ENCODE peak calls at places on chromosomes 11 and 22, in four cellular contexts. One of them, this sample, is unnamed.

GRCh38 chr11:76077575-76078150 is 128.6 kb downstream of the WNT11 start:
- DNase-seq in HepG2: no peak
- DNase-seq in K562: no peak
- DNase-seq in GM12878: no peak
- DNase-seq in this sample: no peak

GRCh38 chr11:563066-563811 is 2.5 kb downstream of the RASSF7 start:
- DNase-seq in K562: no peak
- DNase-seq in HepG2: no peak
- DNase-seq in GM12878: no peak
- DNase-seq in this sample: no peak

GRCh38 chr11:79026803-79027445 is 413.9 kb downstream of the TENM4 start:
- DNase-seq in HepG2: no peak
- DNase-seq in K562: no peak
- DNase-seq in GM12878: no peak
- DNase-seq in this sample: no peak

GRCh38 chr22:34414467-34415440 is 494.5 kb upstream of the LARGE1 start:
- DNase-seq in K562: peak; percentile 11
- DNase-seq in HepG2: peak; percentile 84
- DNase-seq in GM12878: peak; percentile 39
- DNase-seq in this sample: peak; percentile 4

GRCh38 chr11:3022982-3023381 is 30.9 kb upstream of the NAP1L4 start:
- DNase-seq in K562: no peak
- DNase-seq in GM12878: no peak
- DNase-seq in HepG2: no peak
- DNase-seq in this sample: no peak

GRCh38 chr22:27223317-27224177 is 566.2 kb downstream of the MIAT start:
- DNase-seq in HepG2: no peak
- DNase-seq in GM12878: no peak
- DNase-seq in K562: no peak
- DNase-seq in this sample: no peak

GRCh38 chr22:47159592-47159991 is 397.1 kb downstream of the TBC1D22A start:
- DNase-seq in HepG2: no peak
- DNase-seq in GM12878: no peak
- DNase-seq in K562: no peak
- DNase-seq in this sample: no peak

GRCh38 chr22:37270928-37271650 is 11.2 kb upstream of the CYTH4 start:
- DNase-seq in GM12878: no peak
- DNase-seq in HepG2: no peak
- DNase-seq in K562: no peak
- DNase-seq in this sample: no peak

GRCh38 chr11:116930177-116930576 is 92.8 kb upstream of the APOA1 start:
- DNase-seq in HepG2: peak; percentile 21
- DNase-seq in GM12878: no peak
- DNase-seq in K562: no peak
- DNase-seq in this sample: no peak

GRCh38 chr11:128507936-128508335 is 79.4 kb downstream of the ETS1 start:
- DNase-seq in GM12878: no peak
- DNase-seq in K562: no peak
- DNase-seq in HepG2: no peak
- DNase-seq in this sample: no peak

GRCh38 chr11:32511926-32512325 is 71.7 kb upstream of the EIF3M start:
- DNase-seq in K562: no peak
- DNase-seq in HepG2: no peak
- DNase-seq in GM12878: no peak
- DNase-seq in this sample: no peak

GRCh38 chr11:113802621-113803020 is 23.0 kb downstream of the CLDN25 start:
- DNase-seq in GM12878: no peak
- DNase-seq in K562: no peak
- DNase-seq in HepG2: no peak
- DNase-seq in this sample: no peak

GRCh38 chr11:40302669-40303068 is 1156.8 kb downstream of the LRRC4C start:
- DNase-seq in GM12878: no peak
- DNase-seq in HepG2: no peak
- DNase-seq in K562: no peak
- DNase-seq in this sample: no peak

GRCh38 chr11:130514316-130514715 is 65.9 kb downstream of the ADAMTS15 start:
- DNase-seq in HepG2: no peak
- DNase-seq in K562: no peak
- DNase-seq in GM12878: no peak
- DNase-seq in this sample: no peak

GRCh38 chr11:111561801-111562325 is 21.3 kb downstream of the LAYN start:
- DNase-seq in GM12878: no peak
- DNase-seq in K562: no peak
- DNase-seq in HepG2: peak; percentile 63
- DNase-seq in this sample: no peak

GRCh38 chr22:32202539-32203180 is 2.2 kb downstream of the RFPL2 start:
- DNase-seq in K562: peak; percentile 23
- DNase-seq in GM12878: no peak
- DNase-seq in HepG2: peak; percentile 68
- DNase-seq in this sample: peak; percentile 50

GRCh38 chr22:29369460-29369859 is 18.9 kb downstream of the AP1B1 start:
- DNase-seq in K562: peak; percentile 22
- DNase-seq in GM12878: no peak
- DNase-seq in HepG2: no peak
- DNase-seq in this sample: no peak

GRCh38 chr11:20544536-20545237 is 54.7 kb upstream of the SLC6A5 start:
- DNase-seq in GM12878: no peak
- DNase-seq in HepG2: no peak
- DNase-seq in K562: no peak
- DNase-seq in this sample: no peak

GRCh38 chr11:47443028-47443700 is 5.8 kb downstream of the RAPSN start:
- DNase-seq in GM12878: no peak
- DNase-seq in HepG2: no peak
- DNase-seq in K562: peak; percentile 22
- DNase-seq in this sample: no peak

GRCh38 chr22:22773979-22774738 is 113.5 kb upstream of the IGLL5 start:
- DNase-seq in GM12878: no peak
- DNase-seq in HepG2: no peak
- DNase-seq in K562: no peak
- DNase-seq in this sample: no peak

GRCh38 chr11:33000181-33000580 is 15.5 kb upstream of the DEPDC7 start:
- DNase-seq in HepG2: no peak
- DNase-seq in GM12878: no peak
- DNase-seq in K562: no peak
- DNase-seq in this sample: no peak

GRCh38 chr11:97389270-97389669 is 999.5 kb downstream of the JRKL start:
- DNase-seq in GM12878: no peak
- DNase-seq in HepG2: no peak
- DNase-seq in K562: no peak
- DNase-seq in this sample: no peak

GRCh38 chr11:61173456-61173855 is 12.2 kb upstream of the VPS37C start:
- DNase-seq in HepG2: peak; percentile 41
- DNase-seq in K562: peak; percentile 46
- DNase-seq in GM12878: no peak
- DNase-seq in this sample: no peak

GRCh38 chr11:77095551-77096490 is 6.8 kb upstream of the OMP start:
- DNase-seq in GM12878: no peak
- DNase-seq in HepG2: peak; percentile 76
- DNase-seq in K562: no peak
- DNase-seq in this sample: no peak

GRCh38 chr11:87036756-87037449 is 831 bp upstream of the TMEM135 start:
- DNase-seq in GM12878: no peak
- DNase-seq in K562: peak; percentile 46
- DNase-seq in HepG2: peak; percentile 76
- DNase-seq in this sample: no peak

GRCh38 chr22:20530368-20531153 is 23.2 kb downstream of the MED15 start:
- DNase-seq in K562: no peak
- DNase-seq in GM12878: no peak
- DNase-seq in HepG2: no peak
- DNase-seq in this sample: peak; percentile 56

GRCh38 chr11:3091846-3092602 is 34.8 kb upstream of the CARS1 start:
- DNase-seq in GM12878: peak; percentile 19
- DNase-seq in K562: peak; percentile 88
- DNase-seq in HepG2: peak; percentile 56
- DNase-seq in this sample: peak; percentile 67

GRCh38 chr22:47044722-47045545 is 282.5 kb downstream of the TBC1D22A start:
- DNase-seq in HepG2: no peak
- DNase-seq in K562: no peak
- DNase-seq in GM12878: no peak
- DNase-seq in this sample: no peak

GRCh38 chr11:118872403-118872821 is 11.3 kb upstream of the CXCR5 start:
- DNase-seq in HepG2: no peak
- DNase-seq in GM12878: no peak
- DNase-seq in K562: no peak
- DNase-seq in this sample: no peak

GRCh38 chr11:119727523-119728081 is 1.4 kb downstream of the NECTIN1 start:
- DNase-seq in GM12878: no peak
- DNase-seq in K562: peak; percentile 23
- DNase-seq in HepG2: no peak
- DNase-seq in this sample: no peak

GRCh38 chr11:121383726-121384125 is 68.4 kb upstream of the SORL1 start:
- DNase-seq in K562: no peak
- DNase-seq in HepG2: no peak
- DNase-seq in GM12878: no peak
- DNase-seq in this sample: no peak

GRCh38 chr11:119282495-119282894 is 34.4 kb downstream of the MCAM start:
- DNase-seq in GM12878: no peak
- DNase-seq in K562: no peak
- DNase-seq in HepG2: no peak
- DNase-seq in this sample: no peak

GRCh38 chr11:118430956-118431355 is 5.3 kb upstream of the KMT2A start:
- DNase-seq in HepG2: peak; percentile 63
- DNase-seq in K562: no peak
- DNase-seq in GM12878: no peak
- DNase-seq in this sample: no peak

GRCh38 chr22:47297261-47298016 is 535.0 kb downstream of the TBC1D22A start:
- DNase-seq in GM12878: no peak
- DNase-seq in HepG2: no peak
- DNase-seq in K562: no peak
- DNase-seq in this sample: no peak

GRCh38 chr22:28112548-28113043 is 193.5 kb upstream of the PITPNB start:
- DNase-seq in K562: peak; percentile 30
- DNase-seq in HepG2: peak; percentile 25
- DNase-seq in GM12878: no peak
- DNase-seq in this sample: peak; percentile 48

GRCh38 chr11:113506893-113507292 is 31.7 kb upstream of the DRD2 start:
- DNase-seq in HepG2: no peak
- DNase-seq in K562: no peak
- DNase-seq in GM12878: no peak
- DNase-seq in this sample: no peak

GRCh38 chr11:111148953-111149352 is 96.6 kb upstream of the POU2AF2 start:
- DNase-seq in HepG2: no peak
- DNase-seq in K562: no peak
- DNase-seq in GM12878: no peak
- DNase-seq in this sample: no peak

GRCh38 chr11:117979481-117980211 is 6.5 kb upstream of the IL10RA start:
- DNase-seq in K562: peak; percentile 11
- DNase-seq in GM12878: peak; percentile 82
- DNase-seq in HepG2: no peak
- DNase-seq in this sample: no peak

GRCh38 chr22:19289475-19290161 is 1.9 kb downstream of the CLTCL1 start:
- DNase-seq in K562: no peak
- DNase-seq in GM12878: no peak
- DNase-seq in HepG2: no peak
- DNase-seq in this sample: no peak

DNA sequence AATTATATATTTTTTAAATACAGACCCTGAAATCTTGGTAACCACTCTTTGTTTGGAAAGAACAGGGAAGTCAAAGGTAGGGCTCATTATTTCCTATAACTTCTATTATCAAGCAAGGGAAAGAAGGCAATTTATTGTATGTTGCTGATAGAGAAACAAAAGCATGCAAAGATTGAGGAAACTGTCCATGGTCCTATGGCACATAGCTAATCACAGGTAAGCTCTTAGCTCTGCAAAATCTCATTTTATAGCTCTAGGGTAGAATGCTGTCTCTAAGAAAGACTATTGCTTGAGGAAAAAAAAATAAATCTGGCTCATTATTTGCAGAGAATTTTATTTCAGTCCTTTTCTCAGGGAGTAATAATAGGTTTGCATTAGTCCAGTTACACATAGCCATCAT is 7.4 kb upstream of the GUCY1A2 start:
- DNase-seq in GM12878: no peak
- DNase-seq in HepG2: no peak
- DNase-seq in K562: no peak
- DNase-seq in this sample: no peak
- TF ChIP-seq REST in GM12878: no peak
- TF ChIP-seq REST in HepG2: no peak
- TF ChIP-seq REST in K562: no peak
- TF ChIP-seq REST in this sample: peak; percentile 3

GRCh38 chr22:41636467-41636866 is 15.4 kb downstream of the XRCC6 start:
- DNase-seq in GM12878: no peak
- DNase-seq in K562: no peak
- DNase-seq in HepG2: no peak
- DNase-seq in this sample: no peak
- TF ChIP-seq SRF in GM12878: no peak
- TF ChIP-seq SRF in K562: no peak
- TF ChIP-seq SRF in HepG2: no peak
- TF ChIP-seq SRF in this sample: no peak

GRCh38 chr11:132054822-132055221 is 684.4 kb downstream of the NTM start:
- DNase-seq in HepG2: no peak
- DNase-seq in K562: no peak
- DNase-seq in GM12878: no peak
- DNase-seq in this sample: no peak
- TF ChIP-seq REST in HepG2: no peak
- TF ChIP-seq REST in K562: no peak
- TF ChIP-seq REST in GM12878: no peak
- TF ChIP-seq REST in this sample: no peak

DNA sequence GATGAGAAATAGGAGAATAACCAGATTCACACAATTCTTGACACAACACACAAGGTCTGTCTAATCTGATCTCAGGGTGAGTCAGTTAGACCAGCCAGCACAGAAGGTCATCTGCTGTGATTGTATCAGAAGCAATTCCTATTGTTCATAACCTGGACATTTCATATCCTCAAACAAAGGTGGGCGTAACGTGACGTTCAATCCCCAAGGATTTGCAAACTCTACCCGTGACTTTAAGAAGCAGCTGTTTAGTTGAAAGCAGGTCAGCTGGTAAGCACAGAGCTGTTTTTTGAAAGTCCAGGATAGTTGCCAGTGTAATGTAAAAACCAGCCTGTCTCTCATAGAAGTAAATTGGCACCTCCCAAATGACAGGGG is 385.1 kb downstream of the DCDC1 start:
- DNase-seq in GM12878: no peak
- DNase-seq in K562: no peak
- DNase-seq in HepG2: peak; percentile 21
- DNase-seq in this sample: no peak
- TF ChIP-seq SRF in GM12878: no peak
- TF ChIP-seq SRF in K562: no peak
- TF ChIP-seq SRF in HepG2: no peak
- TF ChIP-seq SRF in this sample: no peak

GRCh38 chr22:24510694-24511625 is 15.8 kb downstream of the UPB1 start:
- DNase-seq in GM12878: no peak
- DNase-seq in HepG2: peak; percentile 51
- DNase-seq in K562: peak; percentile 35
- DNase-seq in this sample: no peak
- TF ChIP-seq REST in GM12878: no peak
- TF ChIP-seq REST in HepG2: no peak
- TF ChIP-seq REST in K562: no peak
- TF ChIP-seq REST in this sample: no peak

GRCh38 chr11:83766932-83767331 is 480.8 kb upstream of the CCDC90B start:
- DNase-seq in HepG2: no peak
- DNase-seq in K562: no peak
- DNase-seq in GM12878: no peak
- DNase-seq in this sample: no peak
- TF ChIP-seq SRF in HepG2: no peak
- TF ChIP-seq SRF in K562: no peak
- TF ChIP-seq SRF in GM12878: no peak
- TF ChIP-seq SRF in this sample: no peak